ENCODE peak calls at places on chromosomes 13 and 19, in six cellular contexts. One of them, this sample, is unnamed.

GRCh38 chr13:23808803-23809202 is 80.4 kb downstream of the MIPEP start:
- DNase-seq in cardiac muscle cell: no peak
- DNase-seq in putamen: no peak
- DNase-seq in HFF-Myc: no peak
- DNase-seq in fibroblast of the aortic adventitia: no peak
- DNase-seq in Daoy: no peak
- DNase-seq in this sample: no peak

GRCh38 chr19:32178841-32179410 is 166.5 kb upstream of the ZNF507 start:
- DNase-seq in HFF-Myc: no peak
- DNase-seq in putamen: no peak
- DNase-seq in fibroblast of the aortic adventitia: no peak
- DNase-seq in Daoy: no peak
- DNase-seq in cardiac muscle cell: no peak
- DNase-seq in this sample: no peak

GRCh38 chr13:73576291-73576690 is 517.5 kb downstream of the KLF5 start:
- DNase-seq in putamen: no peak
- DNase-seq in HFF-Myc: no peak
- DNase-seq in fibroblast of the aortic adventitia: no peak
- DNase-seq in cardiac muscle cell: no peak
- DNase-seq in Daoy: no peak
- DNase-seq in this sample: no peak

GRCh38 chr19:398719-399118 is 10.2 kb downstream of the C2CD4C start:
- DNase-seq in HFF-Myc: no peak
- DNase-seq in Daoy: no peak
- DNase-seq in cardiac muscle cell: no peak
- DNase-seq in fibroblast of the aortic adventitia: no peak
- DNase-seq in putamen: no peak
- DNase-seq in this sample: no peak

GRCh38 chr19:15178629-15179308 is 22.0 kb downstream of the NOTCH3 start:
- DNase-seq in putamen: no peak
- DNase-seq in HFF-Myc: no peak
- DNase-seq in fibroblast of the aortic adventitia: no peak
- DNase-seq in cardiac muscle cell: no peak
- DNase-seq in Daoy: no peak
- DNase-seq in this sample: no peak

GRCh38 chr13:108326318-108326717 is 56.8 kb downstream of the TNFSF13B start:
- DNase-seq in fibroblast of the aortic adventitia: no peak
- DNase-seq in Daoy: no peak
- DNase-seq in cardiac muscle cell: no peak
- DNase-seq in HFF-Myc: no peak
- DNase-seq in putamen: no peak
- DNase-seq in this sample: no peak

GRCh38 chr19:19342086-19343015 is 21.7 kb downstream of the MAU2 start:
- DNase-seq in Daoy: peak; percentile 77
- DNase-seq in HFF-Myc: no peak
- DNase-seq in putamen: no peak
- DNase-seq in cardiac muscle cell: peak; percentile 87
- DNase-seq in fibroblast of the aortic adventitia: peak; percentile 31
- DNase-seq in this sample: peak; percentile 78

GRCh38 chr13:33746867-33747266 is 71.1 kb upstream of the RFC3 start:
- DNase-seq in putamen: no peak
- DNase-seq in fibroblast of the aortic adventitia: no peak
- DNase-seq in cardiac muscle cell: no peak
- DNase-seq in Daoy: no peak
- DNase-seq in HFF-Myc: no peak
- DNase-seq in this sample: no peak

GRCh38 chr19:30406220-30406944 is 34.2 kb downstream of the ZNF536 start:
- DNase-seq in putamen: peak; percentile 82
- DNase-seq in Daoy: peak; percentile 55
- DNase-seq in fibroblast of the aortic adventitia: no peak
- DNase-seq in cardiac muscle cell: peak; percentile 70
- DNase-seq in HFF-Myc: no peak
- DNase-seq in this sample: no peak

GRCh38 chr13:75869981-75870380 is 233.9 kb downstream of the LMO7 start:
- DNase-seq in HFF-Myc: no peak
- DNase-seq in Daoy: no peak
- DNase-seq in fibroblast of the aortic adventitia: no peak
- DNase-seq in cardiac muscle cell: no peak
- DNase-seq in putamen: no peak
- DNase-seq in this sample: no peak

GRCh38 chr13:85500716-85501256 is 298.4 kb downstream of the SLITRK6 start:
- DNase-seq in fibroblast of the aortic adventitia: no peak
- DNase-seq in putamen: no peak
- DNase-seq in cardiac muscle cell: no peak
- DNase-seq in HFF-Myc: no peak
- DNase-seq in Daoy: no peak
- DNase-seq in this sample: no peak

GRCh38 chr13:26544707-26545106 is 12.8 kb upstream of the WASF3 start:
- DNase-seq in fibroblast of the aortic adventitia: no peak
- DNase-seq in HFF-Myc: no peak
- DNase-seq in cardiac muscle cell: no peak
- DNase-seq in Daoy: no peak
- DNase-seq in putamen: no peak
- DNase-seq in this sample: no peak

GRCh38 chr13:20534038-20534608 is 8.5 kb upstream of the CRYL1 start:
- DNase-seq in Daoy: no peak
- DNase-seq in fibroblast of the aortic adventitia: no peak
- DNase-seq in putamen: no peak
- DNase-seq in HFF-Myc: no peak
- DNase-seq in cardiac muscle cell: no peak
- DNase-seq in this sample: no peak

GRCh38 chr13:27118428-27119054 is 53.1 kb downstream of the USP12 start:
- DNase-seq in HFF-Myc: no peak
- DNase-seq in cardiac muscle cell: no peak
- DNase-seq in fibroblast of the aortic adventitia: no peak
- DNase-seq in Daoy: no peak
- DNase-seq in putamen: no peak
- DNase-seq in this sample: no peak